ENCODE peak calls at places on chromosomes 11 and 22, in six cellular contexts. One of them, this sample, is unnamed.

GRCh38 chr11:126890561-126890960 is 110.0 kb downstream of the KIRREL3 start:
- DNase-seq in brain microvascular endothelial cell: no peak
- DNase-seq in neuronal stem cell: no peak
- DNase-seq in CD8-positive, alpha-beta T cell: no peak
- DNase-seq in stomach: no peak
- DNase-seq in tibial artery: no peak
- DNase-seq in this sample: no peak

GRCh38 chr11:5242933-5243844 is 6.5 kb downstream of the HBG1 start:
- DNase-seq in brain microvascular endothelial cell: peak; percentile 70
- DNase-seq in neuronal stem cell: no peak
- DNase-seq in CD8-positive, alpha-beta T cell: no peak
- DNase-seq in stomach: no peak
- DNase-seq in tibial artery: no peak
- DNase-seq in this sample: no peak

GRCh38 chr11:68353118-68353517 is 40.7 kb downstream of the LRP5 start:
- DNase-seq in brain microvascular endothelial cell: no peak
- DNase-seq in neuronal stem cell: no peak
- DNase-seq in CD8-positive, alpha-beta T cell: no peak
- DNase-seq in stomach: no peak
- DNase-seq in tibial artery: no peak
- DNase-seq in this sample: no peak

GRCh38 chr11:130916910-130917309 is 631 bp upstream of the SNX19 start:
- DNase-seq in brain microvascular endothelial cell: no peak
- DNase-seq in neuronal stem cell: no peak
- DNase-seq in CD8-positive, alpha-beta T cell: no peak
- DNase-seq in stomach: no peak
- DNase-seq in tibial artery: no peak
- DNase-seq in this sample: no peak

GRCh38 chr11:77118971-77119370 is 9.1 kb upstream of the MYO7A start:
- DNase-seq in brain microvascular endothelial cell: no peak
- DNase-seq in neuronal stem cell: no peak
- DNase-seq in CD8-positive, alpha-beta T cell: no peak
- DNase-seq in stomach: no peak
- DNase-seq in tibial artery: no peak
- DNase-seq in this sample: no peak

GRCh38 chr11:10654211-10655150 is 39.1 kb downstream of the IRAG1 start:
- DNase-seq in brain microvascular endothelial cell: no peak
- DNase-seq in neuronal stem cell: peak; percentile 32
- DNase-seq in CD8-positive, alpha-beta T cell: peak; percentile 17
- DNase-seq in stomach: no peak
- DNase-seq in tibial artery: no peak
- DNase-seq in this sample: peak; percentile 11

GRCh38 chr11:46490576-46491100 is 99.1 kb upstream of the CHRM4 start:
- DNase-seq in brain microvascular endothelial cell: peak; percentile 22
- DNase-seq in neuronal stem cell: no peak
- DNase-seq in CD8-positive, alpha-beta T cell: no peak
- DNase-seq in stomach: no peak
- DNase-seq in tibial artery: no peak
- DNase-seq in this sample: no peak

GRCh38 chr11:10304495-10305261 is at the start of gene ADM:
- DNase-seq in brain microvascular endothelial cell: peak; percentile 92
- DNase-seq in neuronal stem cell: peak; percentile 74
- DNase-seq in CD8-positive, alpha-beta T cell: no peak
- DNase-seq in stomach: peak; percentile 87
- DNase-seq in tibial artery: peak; percentile 96
- DNase-seq in this sample: peak; percentile 17

GRCh38 chr11:9104581-9104980 is 13.2 kb upstream of the SCUBE2 start:
- DNase-seq in brain microvascular endothelial cell: no peak
- DNase-seq in neuronal stem cell: no peak
- DNase-seq in CD8-positive, alpha-beta T cell: no peak
- DNase-seq in stomach: no peak
- DNase-seq in tibial artery: no peak
- DNase-seq in this sample: no peak

GRCh38 chr11:23399995-23400394 is 539.7 kb upstream of the CCDC179 start:
- DNase-seq in brain microvascular endothelial cell: no peak
- DNase-seq in neuronal stem cell: no peak
- DNase-seq in CD8-positive, alpha-beta T cell: no peak
- DNase-seq in stomach: no peak
- DNase-seq in tibial artery: peak; percentile 58
- DNase-seq in this sample: no peak

GRCh38 chr22:48972979-48973693 is 854.5 kb downstream of the BRD1 start:
- DNase-seq in brain microvascular endothelial cell: no peak
- DNase-seq in neuronal stem cell: no peak
- DNase-seq in CD8-positive, alpha-beta T cell: no peak
- DNase-seq in stomach: no peak
- DNase-seq in tibial artery: peak; percentile 31
- DNase-seq in this sample: no peak

GRCh38 chr11:128796275-128796674 is 70.8 kb downstream of the KCNJ1 start:
- DNase-seq in brain microvascular endothelial cell: peak; percentile 69
- DNase-seq in neuronal stem cell: no peak
- DNase-seq in CD8-positive, alpha-beta T cell: no peak
- DNase-seq in stomach: no peak
- DNase-seq in tibial artery: no peak
- DNase-seq in this sample: no peak

GRCh38 chr22:47260551-47260950 is 498.1 kb downstream of the TBC1D22A start:
- DNase-seq in brain microvascular endothelial cell: no peak
- DNase-seq in neuronal stem cell: no peak
- DNase-seq in CD8-positive, alpha-beta T cell: no peak
- DNase-seq in stomach: no peak
- DNase-seq in tibial artery: no peak
- DNase-seq in this sample: no peak

GRCh38 chr11:86068138-86068861 is 584 bp downstream of the PICALM start:
- DNase-seq in brain microvascular endothelial cell: no peak
- DNase-seq in neuronal stem cell: peak; percentile 23
- DNase-seq in CD8-positive, alpha-beta T cell: peak; percentile 21
- DNase-seq in stomach: peak; percentile 32
- DNase-seq in tibial artery: peak; percentile 71
- DNase-seq in this sample: peak; percentile 38

GRCh38 chr11:79610678-79611077 is 169.8 kb upstream of the TENM4 start:
- DNase-seq in brain microvascular endothelial cell: no peak
- DNase-seq in neuronal stem cell: no peak
- DNase-seq in CD8-positive, alpha-beta T cell: no peak
- DNase-seq in stomach: no peak
- DNase-seq in tibial artery: no peak
- DNase-seq in this sample: no peak

GRCh38 chr22:45968751-45969413 is 8.1 kb downstream of the WNT7B start:
- DNase-seq in brain microvascular endothelial cell: peak; percentile 49
- DNase-seq in neuronal stem cell: no peak
- DNase-seq in CD8-positive, alpha-beta T cell: no peak
- DNase-seq in stomach: no peak
- DNase-seq in tibial artery: no peak
- DNase-seq in this sample: no peak

GRCh38 chr11:110077866-110078325 is 15.3 kb upstream of the ZC3H12C start:
- DNase-seq in brain microvascular endothelial cell: peak; percentile 79
- DNase-seq in neuronal stem cell: no peak
- DNase-seq in CD8-positive, alpha-beta T cell: no peak
- DNase-seq in stomach: no peak
- DNase-seq in tibial artery: no peak
- DNase-seq in this sample: no peak

GRCh38 chr11:72000591-72000867 is 1.8 kb downstream of the IL18BP start:
- DNase-seq in brain microvascular endothelial cell: no peak
- DNase-seq in neuronal stem cell: no peak
- DNase-seq in CD8-positive, alpha-beta T cell: no peak
- DNase-seq in stomach: no peak
- DNase-seq in tibial artery: no peak
- DNase-seq in this sample: no peak

GRCh38 chr11:72001255-72001654 is 2.5 kb downstream of the IL18BP start:
- DNase-seq in brain microvascular endothelial cell: no peak
- DNase-seq in neuronal stem cell: no peak
- DNase-seq in CD8-positive, alpha-beta T cell: no peak
- DNase-seq in stomach: no peak
- DNase-seq in tibial artery: no peak
- DNase-seq in this sample: no peak

GRCh38 chr11:71998649-71999310 is at the start of gene IL18BP:
- DNase-seq in brain microvascular endothelial cell: no peak
- DNase-seq in neuronal stem cell: no peak
- DNase-seq in CD8-positive, alpha-beta T cell: peak; percentile 21
- DNase-seq in stomach: no peak
- DNase-seq in tibial artery: peak; percentile 70
- DNase-seq in this sample: peak; percentile 36

GRCh38 chr11:71999360-71999759 is 651 bp downstream of the IL18BP start:
- DNase-seq in brain microvascular endothelial cell: no peak
- DNase-seq in neuronal stem cell: no peak
- DNase-seq in CD8-positive, alpha-beta T cell: no peak
- DNase-seq in stomach: peak; percentile 47
- DNase-seq in tibial artery: no peak
- DNase-seq in this sample: no peak

DNA sequence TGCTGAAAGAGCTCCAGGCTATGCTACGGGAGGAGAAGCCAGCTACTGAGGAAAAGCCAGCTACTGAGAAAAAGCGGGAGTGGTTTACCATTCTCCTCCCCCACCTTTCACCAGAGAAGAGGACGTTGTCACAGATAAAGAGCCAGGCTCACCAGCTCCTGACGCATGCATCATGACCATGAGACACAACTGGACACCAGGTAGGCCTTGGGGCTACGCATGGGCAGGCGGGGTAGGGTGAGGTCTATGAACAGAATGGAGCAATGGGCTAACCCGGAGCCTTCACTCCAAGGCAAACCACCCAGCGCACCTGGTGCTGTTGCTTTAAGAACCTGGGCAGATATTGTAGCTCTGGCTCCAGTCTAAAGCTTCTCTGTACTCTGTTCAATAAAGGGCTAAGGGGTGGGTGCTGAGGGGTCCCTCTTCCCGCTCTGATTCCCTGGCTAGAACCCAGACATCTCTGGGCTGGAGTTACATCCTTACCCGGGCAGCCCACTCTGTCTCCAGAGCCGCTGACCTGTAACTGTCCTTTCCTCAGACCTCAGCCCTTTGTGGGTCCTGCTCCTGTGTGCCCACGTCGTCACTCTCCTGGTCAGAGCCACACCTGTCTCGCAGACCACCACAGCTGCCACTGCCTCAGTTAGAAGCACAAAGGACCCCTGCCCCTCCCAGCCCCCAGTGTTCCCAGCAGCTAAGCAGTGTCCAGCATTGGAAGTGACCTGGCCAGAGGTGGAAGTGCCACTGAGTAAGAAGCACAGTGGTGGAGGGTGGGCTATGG is 1.3 kb downstream of the IL18BP start:
- DNase-seq in brain microvascular endothelial cell: no peak
- DNase-seq in neuronal stem cell: no peak
- DNase-seq in CD8-positive, alpha-beta T cell: no peak
- DNase-seq in stomach: no peak
- DNase-seq in tibial artery: no peak
- DNase-seq in this sample: no peak
- H3K4me3 ChIP-seq in brain microvascular endothelial cell: no peak overlapping the region
- H3K4me3 ChIP-seq in neuronal stem cell: no peak overlapping the region
- H3K4me3 ChIP-seq in CD8-positive, alpha-beta T cell: no peak overlapping the region
- H3K4me3 ChIP-seq in stomach: peak overlapping the region; percentile 30
- H3K4me3 ChIP-seq in tibial artery: no peak overlapping the region
- H3K4me3 ChIP-seq in this sample: peak overlapping the region; percentile 68

DNA sequence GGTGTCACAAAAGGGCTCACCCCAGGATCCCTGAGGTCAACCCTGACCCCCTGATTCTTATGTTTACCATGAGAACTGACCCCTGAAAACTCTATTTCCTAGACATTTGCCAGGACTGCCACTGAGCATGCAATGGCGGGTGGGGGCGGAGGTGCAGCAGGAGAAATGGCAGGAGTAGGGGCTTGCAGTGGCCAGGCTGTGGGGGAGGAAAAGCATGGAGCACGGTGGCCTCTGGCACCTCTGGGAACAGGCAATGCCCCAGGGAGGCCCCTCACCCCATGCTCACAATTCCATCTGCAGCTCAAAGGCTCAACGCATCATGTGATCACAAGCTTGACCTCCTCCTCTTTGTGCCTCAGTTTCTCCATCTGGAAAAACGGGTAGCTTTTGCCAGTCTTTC is 46.5 kb upstream of the FGF3 start:
- DNase-seq in brain microvascular endothelial cell: no peak
- DNase-seq in neuronal stem cell: no peak
- DNase-seq in CD8-positive, alpha-beta T cell: no peak
- DNase-seq in stomach: no peak
- DNase-seq in tibial artery: peak; percentile 41
- DNase-seq in this sample: no peak
- H3K27ac ChIP-seq in brain microvascular endothelial cell: no peak overlapping the region
- H3K27ac ChIP-seq in neuronal stem cell: no peak overlapping the region
- H3K27ac ChIP-seq in CD8-positive, alpha-beta T cell: no peak overlapping the region
- H3K27ac ChIP-seq in stomach: no peak overlapping the region
- H3K27ac ChIP-seq in tibial artery: no peak overlapping the region
- H3K27ac ChIP-seq in this sample: no peak overlapping the region

DNA sequence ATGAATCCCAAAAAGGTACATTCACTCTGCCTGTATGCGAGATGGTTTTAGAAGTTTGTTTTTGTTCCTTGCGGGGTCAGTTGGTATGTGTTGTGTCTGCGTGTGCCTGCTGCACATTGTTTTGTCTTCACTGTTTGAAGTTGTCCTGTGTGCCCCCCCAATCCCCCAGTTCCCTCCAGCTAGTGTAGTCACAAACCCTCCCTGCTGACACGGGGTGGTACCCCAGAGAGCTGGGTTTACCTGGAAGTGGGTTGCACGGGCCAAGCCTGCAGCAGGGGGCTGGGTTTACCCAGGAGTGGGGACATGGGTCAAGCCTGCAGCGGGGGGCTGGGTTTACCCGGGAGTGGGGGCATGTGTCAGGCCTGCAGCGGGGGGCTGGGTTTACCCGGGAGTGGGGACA is 22.2 kb downstream of the CTTN start:
- DNase-seq in brain microvascular endothelial cell: no peak
- DNase-seq in neuronal stem cell: no peak
- DNase-seq in CD8-positive, alpha-beta T cell: no peak
- DNase-seq in stomach: no peak
- DNase-seq in tibial artery: no peak
- DNase-seq in this sample: no peak
- H3K36me3 ChIP-seq in brain microvascular endothelial cell: peaks cover 92% of the 10 kb centered on the region
- H3K36me3 ChIP-seq in neuronal stem cell: peaks cover 58% of the 10 kb centered on the region
- H3K36me3 ChIP-seq in CD8-positive, alpha-beta T cell: no peaks in the 10 kb centered on the region
- H3K36me3 ChIP-seq in stomach: peaks cover 100% of the 10 kb centered on the region
- H3K36me3 ChIP-seq in tibial artery: peaks cover 100% of the 10 kb centered on the region
- H3K36me3 ChIP-seq in this sample: no peaks in the 10 kb centered on the region

GRCh38 chr11:2699531-2700414 is at the start of gene KCNQ1OT1:
- DNase-seq in brain microvascular endothelial cell: peak; percentile 88
- DNase-seq in neuronal stem cell: peak; percentile 84
- DNase-seq in CD8-positive, alpha-beta T cell: peak; percentile 74
- DNase-seq in stomach: peak; percentile 90
- DNase-seq in tibial artery: peak; percentile 96
- DNase-seq in this sample: peak; percentile 72

GRCh38 chr11:2701898-2702434 is 2.2 kb upstream of the KCNQ1OT1 start:
- DNase-seq in brain microvascular endothelial cell: no peak
- DNase-seq in neuronal stem cell: no peak
- DNase-seq in CD8-positive, alpha-beta T cell: no peak
- DNase-seq in stomach: no peak
- DNase-seq in tibial artery: peak; percentile 17
- DNase-seq in this sample: no peak

GRCh38 chr11:2700415-2701211 is 819 bp upstream of the KCNQ1OT1 start:
- DNase-seq in brain microvascular endothelial cell: no peak
- DNase-seq in neuronal stem cell: peak; percentile 51
- DNase-seq in CD8-positive, alpha-beta T cell: no peak
- DNase-seq in stomach: peak; percentile 64
- DNase-seq in tibial artery: peak; percentile 84
- DNase-seq in this sample: no peak

GRCh38 chr11:2702771-2703486 is 3.1 kb upstream of the KCNQ1OT1 start:
- DNase-seq in brain microvascular endothelial cell: no peak
- DNase-seq in neuronal stem cell: no peak
- DNase-seq in CD8-positive, alpha-beta T cell: no peak
- DNase-seq in stomach: no peak
- DNase-seq in tibial artery: no peak
- DNase-seq in this sample: no peak

DNA sequence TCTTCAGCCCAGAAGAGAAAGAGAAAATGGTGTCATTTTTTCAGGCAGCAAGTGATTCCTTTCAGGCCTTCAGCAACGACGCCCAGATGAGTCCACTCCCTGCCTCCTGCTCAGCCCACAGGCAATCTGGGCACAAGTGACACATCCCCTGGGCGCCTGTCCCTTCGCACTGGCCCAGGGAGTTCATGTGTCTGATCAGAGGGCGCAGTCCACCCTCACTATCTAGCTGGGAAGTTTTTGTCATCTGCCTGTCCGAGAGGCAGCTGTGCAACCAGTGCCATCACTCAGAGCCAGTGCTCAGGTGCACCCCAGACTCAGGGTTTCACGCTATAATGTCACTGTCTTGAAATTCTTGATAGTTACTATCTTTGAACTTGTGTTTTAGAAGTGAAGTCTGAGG is 1.4 kb upstream of the KCNQ1OT1 start:
- DNase-seq in brain microvascular endothelial cell: no peak
- DNase-seq in neuronal stem cell: no peak
- DNase-seq in CD8-positive, alpha-beta T cell: no peak
- DNase-seq in stomach: no peak
- DNase-seq in tibial artery: peak; percentile 63
- DNase-seq in this sample: no peak
- H3K4me3 ChIP-seq in brain microvascular endothelial cell: peak overlapping the region; percentile 17
- H3K4me3 ChIP-seq in neuronal stem cell: peak overlapping the region; percentile 63
- H3K4me3 ChIP-seq in CD8-positive, alpha-beta T cell: no peak overlapping the region
- H3K4me3 ChIP-seq in stomach: no peak overlapping the region
- H3K4me3 ChIP-seq in tibial artery: no peak overlapping the region
- H3K4me3 ChIP-seq in this sample: no peak overlapping the region